ENCODE peak calls at places on chromosomes 16 and 17, in four cellular contexts. N is AG04450, E is psoas muscle, P is Peyer's patch. V is an unnamed sample.

GRCh38 chr17:29111816-29112499 is 68.2 kb downstream of the MYO18A start:
- DNase-seq in N (no peak), E (peak; percentile 77), P (peak; percentile 81), V (peak; percentile 67)

GRCh38 chr17:83089322-83090156 is 10.1 kb downstream of the METRNL start:
- DNase-seq in N (no peak), E (no peak), P (peak; percentile 92), V (no peak)

GRCh38 chr16:50692999-50693781 is at the start of gene NOD2:
- DNase-seq in N (no peak), E (no peak), P (no peak), V (peak; percentile 35)

GRCh38 chr17:76239538-76240274 is 587 bp downstream of the RNF157 start:
- DNase-seq in N (no peak), E (no peak), P (no peak), V (no peak)

GRCh38 chr16:8832383-8833100 is 34.9 kb downstream of the PMM2 start:
- DNase-seq in N (no peak), E (no peak), P (no peak), V (no peak)

GRCh38 chr17:74190807-74191206 is 12.7 kb upstream of the RPL38 start:
- DNase-seq in N (no peak), E (no peak), P (peak; percentile 46), V (no peak)

GRCh38 chr17:73091770-73092517 is 544 bp downstream of the SLC39A11 start:
- DNase-seq in N (no peak), E (no peak), P (peak; percentile 67), V (no peak)

GRCh38 chr16:25279491-25279890 is 21.8 kb upstream of the ZKSCAN2 start:
- DNase-seq in N (no peak), E (no peak), P (no peak), V (no peak)

GRCh38 chr17:82222816-82223215 is 6.0 kb upstream of the SLC16A3 start:
- DNase-seq in N (no peak), E (no peak), P (no peak), V (no peak)

GRCh38 chr17:1907818-1908698 is 78.3 kb downstream of the RPA1 start:
- DNase-seq in N (no peak), E (peak; percentile 27), P (no peak), V (no peak)

GRCh38 chr16:11250091-11250785 is 5.8 kb downstream of the SOCS1 start:
- DNase-seq in N (peak; percentile 55), E (no peak), P (no peak), V (no peak)

GRCh38 chr16:10130482-10130996 is 51.7 kb downstream of the GRIN2A start:
- DNase-seq in N (no peak), E (no peak), P (no peak), V (no peak)

GRCh38 chr16:3020604-3021448 is 658 bp downstream of the TNFRSF12A start:
- DNase-seq in N (peak; percentile 72), E (peak; percentile 91), P (peak; percentile 86), V (peak; percentile 73)

GRCh38 chr17:26963163-26963503 is 330.8 kb upstream of the WSB1 start:
- DNase-seq in N (no peak), E (no peak), P (no peak), V (no peak)

GRCh38 chr16:52446076-52446475 is 100.9 kb downstream of the TOX3 start:
- DNase-seq in N (no peak), E (no peak), P (no peak), V (no peak)

GRCh38 chr16:31354394-31355291 is at the start of gene ITGAX:
- DNase-seq in N (no peak), E (peak; percentile 53), P (no peak), V (no peak)

GRCh38 chr17:51258756-51259573 is 884 bp downstream of the MBTD1 start:
- DNase-seq in N (no peak), E (peak; percentile 21), P (peak; percentile 55), V (no peak)

GRCh38 chr17:75289832-75290337 is 652 bp upstream of the SLC25A19 start:
- DNase-seq in N (no peak), E (peak; percentile 44), P (peak; percentile 57), V (peak; percentile 38)

GRCh38 chr16:87203060-87203656 is 114.0 kb downstream of the C16orf95 start:
- DNase-seq in N (peak; percentile 42), E (peak; percentile 49), P (peak; percentile 77), V (peak; percentile 49)

GRCh38 chr17:63929860-63930766 is 2.0 kb downstream of the CD79B start:
- DNase-seq in N (no peak), E (no peak), P (no peak), V (no peak)

GRCh38 chr16:77613115-77613514 is 109.2 kb upstream of the NUDT7 start:
- DNase-seq in N (no peak), E (no peak), P (no peak), V (no peak)

GRCh38 chr17:38919316-38920078 is 5.9 kb upstream of the LASP1NB start:
- DNase-seq in N (no peak), E (no peak), P (no peak), V (no peak)

GRCh38 chr17:49422714-49423113 is 8.0 kb upstream of the PHB1 start:
- DNase-seq in N (no peak), E (no peak), P (no peak), V (no peak)

GRCh38 chr17:29107933-29108805 is 65.2 kb downstream of the PIPOX start:
- DNase-seq in N (no peak), E (peak; percentile 56), P (no peak), V (no peak)

GRCh38 chr16:1941162-1941923 is 1.7 kb downstream of the MSRB1 start:
- DNase-seq in N (no peak), E (peak; percentile 65), P (no peak), V (no peak)

GRCh38 chr17:8060274-8060673 is 21.4 kb downstream of the ALOX15B start:
- DNase-seq in N (peak; percentile 30), E (no peak), P (peak; percentile 36), V (peak; percentile 33)

GRCh38 chr17:8412089-8412488 is 14.5 kb upstream of the RNF222 start:
- DNase-seq in N (no peak), E (no peak), P (no peak), V (no peak)

GRCh38 chr16:10253344-10253855 is 71.2 kb upstream of the GRIN2A start:
- DNase-seq in N (no peak), E (no peak), P (no peak), V (no peak)

GRCh38 chr16:75621170-75621477 is 2.0 kb downstream of the ADAT1 start:
- DNase-seq in N (no peak), E (no peak), P (no peak), V (no peak)
- TF ChIP-seq CTCF in N (peak; percentile 75), E (peak; percentile 28), P (no peak), V (peak; percentile 32)

DNA sequence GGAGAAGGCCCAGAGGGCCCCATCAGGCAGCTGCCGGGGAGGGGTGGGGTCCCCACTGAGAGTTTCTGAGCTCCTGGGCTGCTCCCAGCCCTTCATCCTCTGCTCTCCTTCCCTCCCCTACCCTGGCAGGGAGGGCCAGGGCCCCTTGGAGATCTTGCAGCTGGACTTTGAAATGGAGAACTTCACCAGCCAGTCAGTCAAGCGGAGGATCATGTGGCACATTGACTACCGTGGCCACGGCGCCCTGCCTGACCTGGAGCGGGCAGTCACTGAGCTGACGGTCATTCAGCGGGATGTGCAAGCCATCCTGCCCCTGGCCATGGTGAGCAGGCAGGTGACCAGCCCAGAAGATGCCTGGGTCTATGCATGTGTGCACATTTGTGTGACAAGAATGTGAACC is 49.5 kb downstream of the TMEM132E start:
- DNase-seq in N (no peak), E (no peak), P (no peak), V (no peak)
- H3K27me3 ChIP-seq in N (peaks cover 21% of the 10 kb centered on the region), E (no peaks in the 10 kb centered on the region), P (no peaks in the 10 kb centered on the region), V (peaks cover 58% of the 10 kb centered on the region)

DNA sequence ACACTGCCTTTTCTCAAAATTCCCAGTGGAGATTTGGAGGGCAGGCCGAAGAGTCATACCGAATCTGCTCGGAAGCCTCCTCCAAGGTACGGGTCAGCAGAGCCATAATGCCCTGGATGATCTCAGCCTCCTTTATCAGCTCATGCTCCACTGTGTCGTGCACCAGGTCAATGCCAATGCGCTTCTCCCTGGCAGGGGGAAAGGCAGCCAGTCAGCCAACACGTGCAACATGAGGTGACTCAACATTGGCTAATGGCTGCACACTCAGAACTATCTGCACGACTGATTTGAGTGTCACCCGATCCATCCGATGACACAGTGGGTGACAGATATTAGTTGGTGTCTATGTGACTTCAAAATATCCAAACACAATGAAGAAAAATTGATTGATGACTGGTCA is 15.8 kb downstream of the TEKT1 start:
- DNase-seq in N (no peak), E (peak; percentile 14), P (no peak), V (no peak)
- H3K27ac ChIP-seq in N (no peak overlapping the region), E (no peak overlapping the region), P (no peak overlapping the region), V (no peak overlapping the region)

GRCh38 chr17:17151541-17151940 is 54.6 kb downstream of the PLD6 start:
- DNase-seq in N (no peak), E (no peak), P (no peak), V (no peak)

GRCh38 chr17:17151055-17151454 is 55.1 kb downstream of the PLD6 start:
- DNase-seq in N (peak; percentile 29), E (no peak), P (no peak), V (no peak)

GRCh38 chr17:17152385-17152784 is 53.7 kb downstream of the PLD6 start:
- DNase-seq in N (no peak), E (peak; percentile 45), P (no peak), V (no peak)

GRCh38 chr17:17153071-17153470 is 53.1 kb downstream of the PLD6 start:
- DNase-seq in N (no peak), E (no peak), P (no peak), V (no peak)

DNA sequence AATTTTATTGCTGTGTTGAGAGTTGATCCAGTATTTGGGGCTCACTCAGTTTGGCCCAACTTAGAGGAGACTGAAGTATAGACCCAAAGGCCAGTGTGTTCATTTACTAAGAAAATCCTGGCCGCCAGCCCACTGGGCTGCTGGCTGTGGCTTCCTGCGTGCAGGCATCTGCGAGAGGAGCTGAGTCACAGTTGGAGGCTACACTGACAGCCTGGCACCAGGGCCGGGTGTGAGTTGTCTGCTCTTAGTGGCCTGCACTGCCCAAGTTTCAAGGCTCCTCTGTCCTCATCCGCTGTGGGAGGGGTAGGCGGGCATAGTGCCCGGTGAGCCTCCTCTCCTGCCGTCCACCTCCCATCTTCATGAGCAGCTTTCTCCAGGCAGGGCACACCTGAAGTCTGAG is 54.2 kb downstream of the PLD6 start:
- DNase-seq in N (peak; percentile 72), E (peak; percentile 95), P (no peak), V (no peak)
- TF ChIP-seq CTCF in N (no peak), E (no peak), P (no peak), V (no peak)

DNA sequence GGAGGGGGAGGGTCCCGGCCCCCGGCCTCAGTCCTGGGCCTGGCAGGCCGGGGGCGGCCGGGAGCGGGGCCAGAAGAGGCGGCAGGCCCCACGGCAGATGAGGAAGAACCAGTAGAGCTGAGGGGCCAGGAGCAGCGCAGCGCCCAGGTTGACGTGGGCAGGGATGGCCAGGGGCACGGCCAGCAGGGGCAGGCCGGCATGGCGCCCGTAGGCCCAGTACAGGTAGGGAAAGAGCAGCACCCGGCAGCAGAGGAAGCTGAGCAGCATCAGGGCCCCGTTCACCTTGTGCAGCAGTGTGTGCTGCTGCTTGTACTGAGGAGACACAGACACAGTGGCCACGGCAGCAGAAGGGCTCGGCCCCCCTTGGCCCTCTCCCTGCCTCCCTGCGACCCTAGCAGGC is 2.2 kb downstream of the C16orf92 start:
- DNase-seq in N (no peak), E (no peak), P (no peak), V (no peak)
- H3K27me3 ChIP-seq in N (peaks cover 59% of the 10 kb centered on the region), E (no peaks in the 10 kb centered on the region), P (no peaks in the 10 kb centered on the region), V (peaks cover 18% of the 10 kb centered on the region)

V was measured in CD4-positive, alpha-beta T cell.